ENCODE peak calls at places on chromosome 18, in seven cellular contexts. E is epithelial cell of proximal tubule, Q is K562, D is HCT116, W is tibial nerve, Z is ovary, S is WTC11. O is an unnamed sample.

GRCh38 chr18:42047721-42048120 is 92.7 kb downstream of the PIK3C3 start:
- DNase-seq in Z (no peak), D (no peak), W (no peak), E (peak), Q (no peak), S (no peak), O (no peak)

GRCh38 chr18:74078257-74078656 is 69.4 kb downstream of the FBXO15 start:
- DNase-seq in D (no peak), E (no peak), Q (no peak), S (no peak), Z (no peak), W (no peak), O (no peak)

GRCh38 chr18:60506682-60507081 is 134.1 kb upstream of the MC4R start:
- DNase-seq in Z (no peak), W (no peak), Q (no peak), D (no peak), S (no peak), E (no peak), O (no peak)

GRCh38 chr18:39701839-39702238 is 2136.2 kb upstream of the CELF4 start:
- DNase-seq in Q (no peak), Z (no peak), S (no peak), W (no peak), E (peak), D (peak), O (no peak)

GRCh38 chr18:54880706-54881105 is 52.4 kb downstream of the RAB27B start:
- DNase-seq in Q (peak), D (no peak), Z (no peak), S (no peak), E (no peak), W (no peak), O (no peak)

GRCh38 chr18:63128242-63128967 is 191.2 kb downstream of the BCL2 start:
- DNase-seq in Q (no peak), W (no peak), S (no peak), Z (no peak), D (no peak), E (no peak), O (no peak)

GRCh38 chr18:14747513-14748474 is at the start of gene ANKRD30B:
- DNase-seq in S (no peak), D (no peak), Z (no peak), E (no peak), Q (no peak), W (no peak), O (peak)

GRCh38 chr18:69787825-69788547 is 159.7 kb downstream of the CD226 start:
- DNase-seq in E (peak), Q (no peak), D (peak), Z (no peak), W (no peak), S (no peak), O (no peak)

GRCh38 chr18:72672364-72673151 is 128.4 kb upstream of the CBLN2 start:
- DNase-seq in W (no peak), D (no peak), Z (no peak), S (no peak), Q (peak), E (no peak), O (no peak)

GRCh38 chr18:77080283-77080682 is 52.3 kb downstream of the MBP start:
- DNase-seq in Z (no peak), W (no peak), D (no peak), E (no peak), S (no peak), Q (no peak), O (no peak)

GRCh38 chr18:56661414-56662101 is 10.4 kb downstream of the WDR7 start:
- DNase-seq in W (no peak), D (no peak), Q (no peak), S (no peak), Z (no peak), E (no peak), O (no peak)

GRCh38 chr18:26655010-26655613 is 106.8 kb upstream of the KCTD1 start:
- DNase-seq in Z (no peak), D (no peak), Q (no peak), E (no peak), W (no peak), S (no peak), O (no peak)

GRCh38 chr18:74597662-74598349 is at the start of gene ZNF407:
- DNase-seq in Q (peak), S (peak), Z (peak), E (peak), D (peak), W (peak), O (peak)

GRCh38 chr18:44680271-44681038 is at the start of gene SETBP1:
- DNase-seq in S (peak), E (peak), Q (no peak), W (peak), D (no peak), Z (peak), O (peak)

GRCh38 chr18:48948112-48949050 is 2.4 kb downstream of the SMAD7 start:
- DNase-seq in Z (no peak), W (no peak), D (no peak), E (no peak), S (peak), Q (peak), O (peak)

GRCh38 chr18:12391487-12392136 is 14.6 kb upstream of the AFG3L2 start:
- DNase-seq in E (no peak), Z (peak), D (peak), W (no peak), Q (peak), S (peak), O (peak)

GRCh38 chr18:7479756-7480155 is 87.4 kb upstream of the PTPRM start:
- DNase-seq in Q (no peak), Z (no peak), S (no peak), E (no peak), D (no peak), W (no peak), O (no peak)

GRCh38 chr18:48360376-48361021 is 48.7 kb downstream of the ZBTB7C start:
- DNase-seq in S (no peak), Z (peak), Q (no peak), W (no peak), D (no peak), E (no peak), O (no peak)

GRCh38 chr18:61528961-61529360 is 195.7 kb downstream of the CDH20 start:
- DNase-seq in Z (no peak), W (no peak), E (peak), D (no peak), Q (no peak), S (no peak), O (no peak)

GRCh38 chr18:35861367-35862114 is 110.9 kb upstream of the RMP24 start:
- DNase-seq in E (no peak), S (no peak), Q (no peak), D (no peak), W (no peak), Z (no peak), O (no peak)

GRCh38 chr18:72555101-72555500 is 11.0 kb upstream of the CBLN2 start:
- DNase-seq in S (no peak), E (no peak), D (no peak), Z (no peak), W (no peak), Q (no peak), O (no peak)

GRCh38 chr18:4762399-4762798 is 307.3 kb upstream of the DLGAP1 start:
- DNase-seq in W (no peak), Q (no peak), E (no peak), S (no peak), D (no peak), Z (no peak), O (no peak)

GRCh38 chr18:44696892-44697291 is 16.2 kb downstream of the SETBP1 start:
- DNase-seq in E (no peak), Z (peak), Q (peak), D (no peak), W (no peak), S (no peak), O (no peak)

GRCh38 chr18:76997951-76998808 is 134.4 kb downstream of the MBP start:
- DNase-seq in S (no peak), D (no peak), Z (no peak), E (no peak), Q (no peak), W (no peak), O (no peak)

GRCh38 chr18:68839701-68840100 is 41.8 kb downstream of the CCDC102B start:
- DNase-seq in D (no peak), E (no peak), W (no peak), Z (no peak), S (no peak), Q (no peak), O (no peak)

GRCh38 chr18:48904086-48904485 is 46.7 kb downstream of the SMAD7 start:
- DNase-seq in W (no peak), Z (no peak), S (no peak), Q (no peak), D (no peak), E (no peak), O (no peak)

GRCh38 chr18:10863026-10863425 is 286.3 kb downstream of the PIEZO2 start:
- DNase-seq in Q (no peak), Z (no peak), S (no peak), E (no peak), D (no peak), W (no peak), O (no peak)

GRCh38 chr18:36655894-36656293 is 172.9 kb downstream of the TPGS2 start:
- DNase-seq in D (no peak), E (no peak), Q (no peak), S (no peak), Z (no peak), W (no peak), O (no peak)

GRCh38 chr18:48433541-48433940 is 24.4 kb upstream of the ZBTB7C start:
- DNase-seq in Z (no peak), D (no peak), Q (no peak), E (no peak), W (no peak), S (no peak), O (no peak)

GRCh38 chr18:50113726-50114125 is 81.2 kb downstream of the MYO5B start:
- DNase-seq in E (no peak), Z (no peak), W (no peak), Q (no peak), D (no peak), S (no peak), O (no peak)

GRCh38 chr18:50114448-50114847 is 80.5 kb downstream of the MYO5B start:
- DNase-seq in Q (no peak), W (no peak), S (no peak), D (no peak), Z (no peak), E (no peak), O (no peak)

GRCh38 chr18:50107468-50107867 is 87.5 kb downstream of the MYO5B start:
- DNase-seq in S (no peak), W (no peak), D (no peak), Z (no peak), Q (no peak), E (peak), O (no peak)

GRCh38 chr18:50115095-50115494 is 79.9 kb downstream of the MYO5B start:
- DNase-seq in Z (no peak), S (no peak), D (no peak), W (no peak), E (no peak), Q (no peak), O (no peak)

DNA sequence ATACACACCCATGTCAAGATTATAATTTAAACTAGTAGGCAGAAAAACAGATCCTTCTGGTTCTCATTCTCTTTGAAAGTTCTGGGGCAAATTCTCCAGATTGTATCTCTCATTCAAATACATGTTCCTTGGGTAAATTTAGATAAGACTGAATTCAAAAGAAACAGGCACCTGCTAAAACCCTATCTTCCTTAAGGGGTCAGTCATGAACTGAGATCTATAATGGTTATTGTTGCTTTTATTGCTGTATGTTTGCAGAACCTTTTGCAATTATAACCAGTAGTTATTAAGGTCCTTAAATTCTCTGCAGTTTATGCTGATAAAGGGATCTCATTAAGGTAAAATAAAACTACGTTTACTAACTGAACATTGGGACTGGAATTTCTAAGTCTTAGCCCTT is 83.5 kb downstream of the MYO5B start:
- DNase-seq in E (no peak), D (no peak), Z (no peak), S (no peak), W (no peak), Q (no peak), O (no peak)
- TF ChIP-seq CTCF in E (peak), D (peak), Z (no peak), S (no peak), W (no peak), Q (no peak), O (no peak)

DNA sequence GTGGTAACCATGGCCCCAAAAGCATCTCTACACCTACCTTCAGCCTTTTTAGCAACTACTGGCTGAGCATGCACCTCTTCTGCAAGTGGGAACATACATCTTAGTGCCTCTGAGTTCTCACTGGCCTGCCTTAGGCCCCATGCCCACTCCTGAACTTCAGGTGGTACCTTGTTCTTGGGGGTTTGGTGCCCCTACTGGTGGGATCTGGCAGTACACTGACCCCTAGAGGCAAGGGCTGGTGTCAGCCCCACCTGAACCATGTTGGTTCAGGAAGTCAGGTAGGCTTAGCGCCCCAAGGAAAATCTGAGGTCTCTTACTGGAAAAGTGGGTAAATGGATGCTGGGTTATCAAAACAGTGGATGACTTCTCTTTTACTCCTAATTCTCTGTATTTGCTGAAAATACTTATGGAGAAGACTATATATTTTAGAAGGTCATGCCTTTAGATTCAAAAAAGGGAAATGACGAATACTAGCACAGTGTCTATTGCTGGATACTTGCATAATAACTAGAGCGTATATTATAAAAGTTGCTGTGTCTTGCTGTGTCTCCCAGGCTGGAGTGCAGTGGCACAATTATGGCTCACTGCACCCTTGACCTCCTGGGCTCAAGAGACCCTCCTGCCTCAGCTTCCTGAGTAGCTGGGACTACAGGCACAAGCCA is 84.6 kb downstream of the RAB31 start:
- DNase-seq in S (peak), D (no peak), E (no peak), W (no peak), Q (peak), Z (no peak), O (no peak)
- TF ChIP-seq CTCF in S (peak), D (peak), E (peak), W (peak), Q (peak), Z (no peak), O (peak)

DNA sequence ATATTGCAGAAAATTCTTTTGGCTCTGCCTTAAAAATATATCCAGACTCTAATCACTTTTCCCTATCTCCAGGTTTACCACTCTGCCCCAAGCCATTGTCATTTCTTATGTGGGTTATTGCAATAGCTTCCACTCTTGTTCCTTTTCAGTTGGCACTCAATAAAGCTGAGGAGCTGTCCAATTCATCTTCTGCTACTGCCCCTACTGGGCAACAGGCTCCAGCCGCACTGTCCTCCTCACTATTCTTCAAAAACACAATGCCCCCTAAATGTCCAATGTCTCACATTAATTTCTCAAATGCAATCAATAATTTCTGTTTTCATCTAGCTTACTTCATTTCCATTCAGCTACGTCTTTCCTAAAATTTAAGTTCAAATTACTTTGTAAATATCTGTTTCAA is 1262.5 kb upstream of the CDH2 start:
- DNase-seq in W (no peak), Z (no peak), E (no peak), D (no peak), S (no peak), Q (no peak), O (no peak)
- TF ChIP-seq CTCF in W (no peak), Z (no peak), E (peak), D (peak), S (no peak), Q (no peak), O (no peak)

GRCh38 chr18:78740876-78741275 is 238.7 kb upstream of the SALL3 start:
- DNase-seq in Z (no peak), W (no peak), S (no peak), E (no peak), D (no peak), Q (no peak), O (no peak)

GRCh38 chr18:78739843-78740677 is 239.6 kb upstream of the SALL3 start:
- DNase-seq in Q (no peak), S (no peak), Z (no peak), E (no peak), D (no peak), W (no peak), O (no peak)

GRCh38 chr18:78743078-78743477 is 236.5 kb upstream of the SALL3 start:
- DNase-seq in W (no peak), D (no peak), Z (no peak), E (no peak), Q (no peak), S (no peak), O (no peak)

GRCh38 chr18:78742346-78742745 is 237.3 kb upstream of the SALL3 start:
- DNase-seq in E (no peak), W (no peak), Z (no peak), Q (no peak), D (no peak), S (no peak), O (no peak)

GRCh38 chr18:78741381-78742340 is 238.0 kb upstream of the SALL3 start:
- DNase-seq in D (no peak), Z (no peak), Q (no peak), W (no peak), S (no peak), E (no peak), O (no peak)
- TF ChIP-seq CTCF in D (no peak), Z (no peak), Q (no peak), W (no peak), S (no peak), E (no peak), O (no peak)

DNA sequence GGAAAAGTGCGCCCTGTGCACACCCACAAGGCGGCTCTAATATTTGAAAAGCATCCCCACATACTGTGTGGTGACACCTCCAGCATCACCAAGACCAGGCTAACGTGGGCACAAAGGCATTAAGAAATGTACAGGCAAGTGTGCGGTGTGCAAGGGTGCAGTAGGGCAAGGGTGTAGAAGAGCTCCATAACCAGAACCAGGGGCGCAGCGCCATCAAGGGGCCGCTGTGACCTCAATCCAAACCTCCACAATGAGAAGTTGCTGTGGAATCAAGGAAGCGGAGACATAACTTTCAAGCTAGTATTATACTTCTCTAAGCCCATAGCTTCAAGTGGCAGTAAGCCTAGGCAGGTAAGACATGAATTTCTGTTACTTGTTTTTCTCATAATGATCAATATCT is 13.0 kb downstream of the L3MBTL4 start:
- DNase-seq in D (no peak), Q (no peak), W (no peak), E (no peak), Z (no peak), S (peak), O (peak)
- TF ChIP-seq CTCF in D (no peak), Q (peak), W (no peak), E (peak), Z (no peak), S (peak), O (no peak)

GRCh38 chr18:67194886-67195285 is 321.6 kb downstream of the DSEL start:
- DNase-seq in D (no peak), W (no peak), E (no peak), Q (no peak), Z (no peak), S (no peak), O (peak)

GRCh38 chr18:67200665-67201064 is 315.9 kb downstream of the DSEL start:
- DNase-seq in S (no peak), E (no peak), D (no peak), Q (no peak), W (no peak), Z (no peak), O (no peak)

GRCh38 chr18:67199993-67200617 is 316.4 kb downstream of the DSEL start:
- DNase-seq in S (no peak), E (peak), Z (no peak), W (no peak), D (peak), Q (no peak), O (no peak)
- TF ChIP-seq CTCF in S (peak), E (peak), Z (no peak), W (peak), D (peak), Q (no peak), O (peak)

GRCh38 chr18:24429188-24429587 is 2.7 kb downstream of the IMPACT start:
- DNase-seq in D (no peak), E (no peak), Q (no peak), S (no peak), W (no peak), Z (no peak), O (no peak)

GRCh38 chr18:24426398-24427294 is at the start of gene IMPACT:
- DNase-seq in Z (peak), E (no peak), Q (peak), S (peak), W (peak), D (peak), O (peak)

GRCh38 chr18:24427484-24427883 is 1.0 kb downstream of the IMPACT start:
- DNase-seq in D (no peak), Q (no peak), S (no peak), Z (no peak), W (no peak), E (no peak), O (no peak)

GRCh38 chr18:24426073-24426397 is 435 bp upstream of the IMPACT start:
- DNase-seq in Z (no peak), S (no peak), D (no peak), Q (no peak), E (no peak), W (no peak), O (no peak)

GRCh38 chr18:24428709-24429108 is 2.2 kb downstream of the IMPACT start:
- DNase-seq in D (no peak), W (no peak), Q (no peak), Z (no peak), E (no peak), S (no peak), O (no peak)
- TF ChIP-seq CTCF in D (peak), W (no peak), Q (no peak), Z (no peak), E (peak), S (no peak), O (no peak)

DNA sequence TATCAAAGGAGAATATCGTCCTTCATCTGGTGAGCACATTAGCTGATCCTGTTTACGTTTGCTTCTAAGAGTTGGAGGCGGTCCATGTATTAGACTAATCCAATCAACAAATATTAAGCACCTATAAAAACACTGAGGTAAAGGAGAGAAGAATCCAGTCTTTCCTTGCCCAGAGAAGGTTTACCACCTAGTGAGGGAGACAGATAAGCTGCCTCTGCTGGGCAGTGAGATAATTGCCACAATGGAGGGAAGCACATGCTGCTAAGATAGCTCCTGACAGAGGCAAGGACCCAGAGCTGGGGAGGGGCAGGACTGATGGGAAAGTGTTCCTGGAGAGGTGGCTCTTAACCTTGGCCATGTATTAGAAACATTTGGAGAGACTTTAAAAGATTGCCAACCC is 36.7 kb upstream of the ST8SIA5 start:
- DNase-seq in E (no peak), S (no peak), Z (no peak), W (no peak), Q (no peak), D (no peak), O (no peak)
- TF ChIP-seq CTCF in E (peak), S (no peak), Z (no peak), W (no peak), Q (no peak), D (peak), O (no peak)